ENCODE peak calls at places on chromosomes 13 and 19, in eight cellular contexts. E, F, A, X, K, Q, H and R are unnamed samples.

GRCh38 chr19:45601115-45601514 is 897 bp downstream of the GPR4 start:
- DNase-seq in E (no peak), F (no peak), A (peak), X (no peak), K (no peak), Q (no peak), H (no peak), R (no peak)

GRCh38 chr13:23159205-23159586 is 21.6 kb upstream of the SGCG start:
- DNase-seq in E (no peak), F (peak), A (peak), X (no peak), K (peak), Q (no peak), H (peak), R (peak)

GRCh38 chr13:48318014-48318713 is 14.6 kb downstream of the RB1 start:
- DNase-seq in E (no peak), F (no peak), A (no peak), X (no peak), K (no peak), Q (no peak), H (no peak), R (no peak)

GRCh38 chr13:114213980-114214379 is 20.7 kb upstream of the CDC16 start:
- DNase-seq in E (no peak), F (no peak), A (no peak), X (no peak), K (no peak), Q (no peak), H (no peak), R (no peak)

GRCh38 chr13:42272115-42272756 is at the start of gene AKAP11:
- DNase-seq in E (peak), F (peak), A (peak), X (peak), K (peak), Q (peak), H (peak), R (peak)

GRCh38 chr13:50596103-50596502 is 247.4 kb downstream of the DLEU7 start:
- DNase-seq in E (no peak), F (no peak), A (no peak), X (no peak), K (no peak), Q (no peak), H (no peak), R (no peak)

GRCh38 chr13:50156140-50156539 is 140.9 kb downstream of the KCNRG start:
- DNase-seq in E (no peak), F (no peak), A (peak), X (no peak), K (no peak), Q (no peak), H (no peak), R (no peak)

GRCh38 chr19:14473915-14474578 is 1.1 kb downstream of the PTGER1 start:
- DNase-seq in E (no peak), F (no peak), A (no peak), X (no peak), K (no peak), Q (no peak), H (peak), R (no peak)

GRCh38 chr13:67120872-67121531 is 109.1 kb downstream of the PCDH9 start:
- DNase-seq in E (no peak), F (no peak), A (peak), X (no peak), K (no peak), Q (no peak), H (no peak), R (no peak)

GRCh38 chr13:30857636-30858035 is 48.4 kb upstream of the MEDAG start:
- DNase-seq in E (no peak), F (no peak), A (no peak), X (no peak), K (no peak), Q (no peak), H (no peak), R (no peak)

GRCh38 chr19:57099199-57099661 is 20.6 kb upstream of the USP29 start:
- DNase-seq in E (peak), F (peak), A (peak), X (peak), K (peak), Q (peak), H (peak), R (peak)

GRCh38 chr13:106028916-106029315 is 506.5 kb downstream of the EFNB2 start:
- DNase-seq in E (no peak), F (no peak), A (peak), X (no peak), K (no peak), Q (no peak), H (no peak), R (no peak)

GRCh38 chr19:6065685-6066365 is 44.5 kb downstream of the RFX2 start:
- DNase-seq in E (peak), F (peak), A (no peak), X (peak), K (no peak), Q (no peak), H (peak), R (no peak)

GRCh38 chr13:63198076-63198475 is 1782.4 kb upstream of the PCDH20 start:
- DNase-seq in E (no peak), F (no peak), A (no peak), X (no peak), K (no peak), Q (no peak), H (no peak), R (no peak)

GRCh38 chr13:80082396-80083096 is 258.4 kb downstream of the SPRY2 start:
- DNase-seq in E (no peak), F (no peak), A (peak), X (no peak), K (no peak), Q (no peak), H (no peak), R (no peak)

GRCh38 chr13:51618626-51619025 is 34.4 kb downstream of the WDFY2 start:
- DNase-seq in E (no peak), F (no peak), A (no peak), X (peak), K (no peak), Q (no peak), H (no peak), R (no peak)

GRCh38 chr13:54241719-54242118 is 1213.1 kb downstream of the OLFM4 start:
- DNase-seq in E (no peak), F (no peak), A (no peak), X (no peak), K (no peak), Q (no peak), H (no peak), R (peak)

GRCh38 chr13:59834801-59835200 is 328.9 kb downstream of the DIAPH3 start:
- DNase-seq in E (no peak), F (no peak), A (peak), X (no peak), K (no peak), Q (no peak), H (no peak), R (no peak)

GRCh38 chr19:2426661-2427322 is 594 bp downstream of the TIMM13 start:
- DNase-seq in E (peak), F (peak), A (peak), X (no peak), K (peak), Q (no peak), H (peak), R (peak)

GRCh38 chr13:71067164-71067815 is 799.7 kb downstream of the DACH1 start:
- DNase-seq in E (no peak), F (no peak), A (no peak), X (no peak), K (no peak), Q (no peak), H (no peak), R (no peak)

GRCh38 chr13:102394158-102395053 is 7.4 kb downstream of the FGF14 start:
- DNase-seq in E (peak), F (peak), A (peak), X (peak), K (no peak), Q (peak), H (peak), R (peak)

GRCh38 chr19:6161271-6161850 is 25.9 kb downstream of the ACSBG2 start:
- DNase-seq in E (no peak), F (peak), A (peak), X (no peak), K (no peak), Q (peak), H (peak), R (peak)

GRCh38 chr19:6664916-6665315 is 5.0 kb downstream of the TNFSF14 start:
- DNase-seq in E (no peak), F (no peak), A (no peak), X (no peak), K (no peak), Q (no peak), H (no peak), R (no peak)

GRCh38 chr13:73556902-73557301 is 498.1 kb downstream of the KLF5 start:
- DNase-seq in E (no peak), F (no peak), A (peak), X (no peak), K (no peak), Q (no peak), H (no peak), R (no peak)

GRCh38 chr19:41940443-41941409 is 12.5 kb upstream of the ERFL start:
- DNase-seq in E (no peak), F (no peak), A (peak), X (no peak), K (no peak), Q (no peak), H (no peak), R (no peak)

GRCh38 chr19:17873661-17874422 is 2.1 kb downstream of the SLC5A5 start:
- DNase-seq in E (peak), F (peak), A (no peak), X (no peak), K (peak), Q (peak), H (no peak), R (peak)

GRCh38 chr19:13463296-13463695 is 43.0 kb downstream of the CACNA1A start:
- DNase-seq in E (no peak), F (no peak), A (peak), X (no peak), K (peak), Q (no peak), H (no peak), R (peak)

GRCh38 chr13:110936519-110936918 is 21.6 kb upstream of the ANKRD10 start:
- DNase-seq in E (no peak), F (no peak), A (no peak), X (no peak), K (no peak), Q (no peak), H (no peak), R (no peak)